ENCODE peak calls at places on chromosomes 16 and 17, in nine cellular contexts. Q is small intestine, N is heart right ventricle, W is cardiac fibroblast, H is lower leg skin, M is GM06990, Z is fibroblast of villous mesenchyme, I is upper lobe of right lung, E is fibroblast of lung. K is an unnamed sample.

GRCh38 chr17:41082565-41083136 is 1.3 kb upstream of the KRTAP4-7 start:
- DNase-seq in Q (no peak), N (no peak), W (no peak), H (no peak), M (no peak), Z (no peak), I (no peak), E (peak; percentile 46), K (no peak)

GRCh38 chr17:45042346-45043120 is 8.9 kb downstream of the DCAKD start:
- DNase-seq in Q (no peak), N (no peak), W (no peak), H (no peak), M (no peak), Z (no peak), I (no peak), E (no peak), K (no peak)

GRCh38 chr16:23838485-23839142 is 2.8 kb downstream of the PRKCB start:
- DNase-seq in Q (peak; percentile 15), N (no peak), W (no peak), H (no peak), M (no peak), Z (no peak), I (no peak), E (no peak), K (no peak)

GRCh38 chr16:88540346-88540977 is 29.7 kb upstream of the ZC3H18 start:
- DNase-seq in Q (peak; percentile 90), N (no peak), W (no peak), H (no peak), M (no peak), Z (no peak), I (no peak), E (no peak), K (no peak)

GRCh38 chr16:69520800-69521602 is 44.8 kb upstream of the NFAT5 start:
- DNase-seq in Q (no peak), N (no peak), W (peak; percentile 43), H (no peak), M (peak; percentile 29), Z (peak; percentile 8), I (no peak), E (no peak), K (no peak)

GRCh38 chr16:56481468-56482112 is 30.2 kb downstream of the OGFOD1 start:
- DNase-seq in Q (no peak), N (no peak), W (peak; percentile 30), H (no peak), M (no peak), Z (peak; percentile 52), I (no peak), E (peak; percentile 37), K (peak; percentile 18)

GRCh38 chr17:80586464-80587228 is 42.0 kb downstream of the RPTOR start:
- DNase-seq in Q (no peak), N (no peak), W (no peak), H (no peak), M (no peak), Z (peak; percentile 90), I (no peak), E (no peak), K (peak; percentile 7)

GRCh38 chr16:3983081-3983520 is 102.6 kb upstream of the CREBBP start:
- DNase-seq in Q (peak; percentile 75), N (peak; percentile 65), W (peak; percentile 71), H (peak; percentile 36), M (no peak), Z (peak; percentile 60), I (peak; percentile 76), E (peak; percentile 61), K (no peak)

GRCh38 chr17:17326275-17326875 is 23.2 kb downstream of the NT5M start:
- DNase-seq in Q (no peak), N (no peak), W (no peak), H (no peak), M (no peak), Z (no peak), I (no peak), E (no peak), K (no peak)

GRCh38 chr17:45768000-45768399 is 16.1 kb upstream of the CRHR1 start:
- DNase-seq in Q (no peak), N (no peak), W (no peak), H (no peak), M (no peak), Z (no peak), I (no peak), E (no peak), K (no peak)

GRCh38 chr16:2584742-2585650 is 47.2 kb downstream of the PDPK1 start:
- DNase-seq in Q (no peak), N (peak; percentile 53), W (no peak), H (no peak), M (no peak), Z (no peak), I (peak; percentile 26), E (no peak), K (no peak)

GRCh38 chr17:76265624-76266243 is 586 bp downstream of the UBALD2 start:
- DNase-seq in Q (peak; percentile 57), N (peak; percentile 77), W (peak; percentile 47), H (peak; percentile 43), M (no peak), Z (peak; percentile 55), I (peak; percentile 84), E (peak; percentile 41), K (no peak)

GRCh38 chr17:57532966-57533365 is 212.1 kb downstream of the CCDC182 start:
- DNase-seq in Q (no peak), N (no peak), W (no peak), H (no peak), M (no peak), Z (no peak), I (no peak), E (no peak), K (no peak)

GRCh38 chr16:3800019-3800418 is 80.5 kb downstream of the CREBBP start:
- DNase-seq in Q (no peak), N (no peak), W (no peak), H (no peak), M (no peak), Z (no peak), I (no peak), E (no peak), K (no peak)

GRCh38 chr16:56355221-56355620 is 70.1 kb downstream of the AMFR start:
- DNase-seq in Q (no peak), N (no peak), W (no peak), H (no peak), M (no peak), Z (no peak), I (no peak), E (no peak), K (no peak)

GRCh38 chr16:9033125-9033830 is 58.2 kb upstream of the HAPSTR1 start:
- DNase-seq in Q (peak; percentile 70), N (no peak), W (peak; percentile 83), H (no peak), M (no peak), Z (peak; percentile 89), I (no peak), E (peak; percentile 69), K (no peak)

GRCh38 chr16:68486671-68487495 is 38.6 kb upstream of the SMPD3 start:
- DNase-seq in Q (peak; percentile 94), N (no peak), W (no peak), H (no peak), M (no peak), Z (no peak), I (no peak), E (no peak), K (no peak)

DNA sequence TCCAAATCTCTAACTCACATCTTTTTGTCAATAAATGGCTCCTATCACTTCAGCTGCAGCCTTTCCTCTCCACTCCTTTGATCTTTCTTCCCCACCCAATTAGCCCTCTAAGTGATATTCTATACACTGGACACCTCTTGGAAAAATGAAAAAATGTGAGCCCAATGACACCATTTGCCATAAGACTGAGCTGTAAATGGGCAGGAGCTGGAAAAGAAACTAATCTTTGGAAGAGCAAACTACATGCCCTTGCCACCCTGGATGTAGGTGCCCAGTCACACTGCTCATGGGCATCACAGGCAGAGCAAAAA is 80.0 kb downstream of the SMG6 start:
- DNase-seq in Q (no peak), N (no peak), W (no peak), H (no peak), M (no peak), Z (no peak), I (no peak), E (no peak), K (no peak)
- H3K4me3 ChIP-seq in Q (no peak overlapping the region), N (no peak overlapping the region), W (no peak overlapping the region), H (no peak overlapping the region), M (no peak overlapping the region), Z (no peak overlapping the region), I (no peak overlapping the region), E (no peak overlapping the region), K (no peak overlapping the region)

GRCh38 chr16:54654429-54654828 is 276.2 kb upstream of the IRX5 start:
- DNase-seq in Q (no peak), N (peak; percentile 17), W (no peak), H (no peak), M (no peak), Z (no peak), I (no peak), E (no peak), K (no peak)
- H3K4me3 ChIP-seq in Q (no peak overlapping the region), N (no peak overlapping the region), W (no peak overlapping the region), H (no peak overlapping the region), M (no peak overlapping the region), Z (no peak overlapping the region), I (no peak overlapping the region), E (no peak overlapping the region), K (no peak overlapping the region)

GRCh38 chr16:82136956-82137818 is 32.8 kb downstream of the MPHOSPH6 start:
- DNase-seq in Q (no peak), N (no peak), W (peak; percentile 48), H (no peak), M (no peak), Z (no peak), I (no peak), E (no peak), K (peak; percentile 14)
- H3K4me3 ChIP-seq in Q (no peak overlapping the region), N (no peak overlapping the region), W (no peak overlapping the region), H (no peak overlapping the region), M (no peak overlapping the region), Z (no peak overlapping the region), I (no peak overlapping the region), E (no peak overlapping the region), K (no peak overlapping the region)

DNA sequence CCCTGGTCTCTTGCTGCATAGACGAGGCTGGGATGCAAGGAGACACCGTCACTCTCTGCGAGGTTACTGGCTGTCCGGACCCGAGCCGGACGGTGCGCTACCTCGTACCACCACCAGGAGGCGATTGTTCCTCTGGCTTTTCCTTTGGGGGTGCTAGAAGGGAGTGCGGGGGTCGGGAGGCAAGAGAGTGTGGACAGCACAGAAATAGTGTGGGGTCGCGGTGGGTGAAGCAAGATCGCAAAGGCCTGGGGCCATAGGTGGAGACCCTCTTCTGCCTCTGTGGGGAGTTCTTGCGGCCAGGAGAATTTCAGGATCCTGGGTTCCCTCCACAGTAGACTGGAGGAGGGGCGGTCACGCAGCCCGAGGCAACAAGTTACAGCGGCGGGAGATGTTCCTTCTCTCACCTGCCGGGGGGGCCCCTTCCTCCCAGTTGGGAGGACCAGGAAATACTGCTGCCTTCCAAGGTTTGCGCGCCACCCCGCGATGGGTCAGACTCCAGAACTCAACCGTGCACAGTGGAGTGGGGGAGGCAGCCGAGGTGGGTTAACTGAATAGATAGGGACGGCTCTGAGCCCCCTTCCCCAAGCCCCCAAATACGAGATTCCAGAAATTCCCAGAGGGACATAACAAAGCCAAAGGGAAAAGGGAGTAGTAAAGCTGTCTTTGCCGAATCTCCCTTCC is 6.9 kb downstream of the PHOSPHO1 start:
- DNase-seq in Q (peak; percentile 36), N (peak; percentile 73), W (peak; percentile 32), H (peak; percentile 32), M (no peak), Z (no peak), I (peak; percentile 77), E (no peak), K (no peak)
- H3K4me3 ChIP-seq in Q (no peak overlapping the region), N (peak overlapping the region; percentile 6), W (no peak overlapping the region), H (no peak overlapping the region), M (peak overlapping the region; percentile 2), Z (no peak overlapping the region), I (no peak overlapping the region), E (no peak overlapping the region), K (no peak overlapping the region)